ENCODE peak calls at places on chromosome 11, in four cellular contexts. R, C, K and A are unnamed samples.
A peak's percentile ranks its signal among the peaks of the same experiment; 100 is the strongest.

GRCh38 chr11:125514336-125515101 is 18.5 kb upstream of the FEZ1 start:
- DNase-seq in C (peak; percentile 8), K (no peak), R (no peak), A (peak; percentile 85)

GRCh38 chr11:130848361-130849214 is 67.7 kb downstream of the SNX19 start:
- DNase-seq in K (no peak), R (no peak), C (no peak), A (no peak)

GRCh38 chr11:126697937-126698336 is 302.6 kb downstream of the KIRREL3 start:
- DNase-seq in C (no peak), R (no peak), K (no peak), A (no peak)

GRCh38 chr11:92838655-92839334 is 130.7 kb upstream of the MTNR1B start:
- DNase-seq in C (no peak), K (peak; percentile 24), R (peak; percentile 64), A (no peak)

GRCh38 chr11:126585388-126586302 is 230.2 kb downstream of the ST3GAL4 start:
- DNase-seq in K (no peak), R (peak; percentile 81), C (peak; percentile 2), A (peak; percentile 10)

GRCh38 chr11:106880121-106880520 is 138.2 kb downstream of the GUCY1A2 start:
- DNase-seq in R (peak; percentile 35), K (peak; percentile 55), C (no peak), A (no peak)

GRCh38 chr11:133929401-133930052 is 27.2 kb downstream of the IGSF9B start:
- DNase-seq in R (no peak), K (no peak), C (no peak), A (no peak)

GRCh38 chr11:69342588-69343330 is 48.8 kb downstream of the MYEOV start:
- DNase-seq in C (no peak), K (no peak), R (no peak), A (no peak)

GRCh38 chr11:87015645-87016044 is 22.1 kb upstream of the TMEM135 start:
- DNase-seq in C (no peak), R (no peak), K (no peak), A (peak; percentile 70)

GRCh38 chr11:75673977-75674582 is 5.2 kb upstream of the MAP6 start:
- DNase-seq in R (no peak), C (peak; percentile 35), K (no peak), A (peak; percentile 12)

GRCh38 chr11:77560605-77561004 is 29.1 kb upstream of the AQP11 start:
- DNase-seq in C (peak; percentile 20), R (no peak), K (no peak), A (peak; percentile 16)

DNA sequence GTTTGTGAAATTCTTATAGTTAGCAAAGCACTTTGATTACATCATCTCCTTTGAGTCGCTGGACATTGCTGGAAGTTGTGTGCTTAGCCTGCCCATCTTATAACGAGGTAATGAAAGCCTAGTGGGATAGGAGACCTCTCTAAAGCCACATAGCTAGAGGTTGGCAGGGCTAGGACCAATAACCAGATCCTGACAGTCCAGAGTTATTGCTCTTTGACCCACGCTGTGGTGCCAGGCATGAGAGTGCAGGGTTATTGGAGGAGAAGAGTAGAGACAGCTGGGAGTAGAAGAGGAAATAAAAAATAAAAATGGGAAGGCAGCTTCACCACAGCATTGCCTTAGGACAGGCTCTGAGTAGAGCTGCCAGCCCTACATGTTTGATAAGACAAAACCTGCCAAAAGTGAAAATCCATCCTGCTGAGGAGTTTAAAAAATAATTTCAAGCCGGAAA is 225.6 kb upstream of the POU2AF2 start:
- DNase-seq in C (peak; percentile 19), K (no peak), R (no peak), A (peak; percentile 2)
- H2AK5ac ChIP-seq in C (no peak overlapping the region), K (no peak overlapping the region), R (no peak overlapping the region), A (no peak overlapping the region)

GRCh38 chr11:122820158-122820557 is 18.1 kb upstream of the CRTAM start:
- DNase-seq in C (no peak), R (no peak), K (no peak), A (no peak)

GRCh38 chr11:122822241-122822640 is 16.1 kb upstream of the CRTAM start:
- DNase-seq in R (no peak), K (no peak), C (no peak), A (no peak)

DNA sequence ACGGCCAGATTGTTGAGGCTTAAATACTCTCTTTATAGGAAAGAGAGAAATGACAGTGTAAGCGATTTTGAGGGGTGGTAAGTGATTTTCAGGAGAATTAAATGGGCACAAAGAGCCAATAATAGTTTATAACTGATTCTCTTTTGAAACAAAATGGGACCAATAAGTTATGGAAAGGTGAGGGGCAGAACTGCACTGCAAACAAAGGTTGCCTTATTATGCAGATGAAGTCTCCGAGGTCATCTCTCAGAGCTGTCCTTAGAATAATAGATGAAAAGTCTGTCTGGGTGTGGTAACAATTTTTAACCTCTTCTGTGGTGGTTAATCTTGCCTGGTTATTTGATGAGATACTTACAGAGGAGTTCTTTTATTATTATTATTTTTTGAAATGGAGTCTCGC is 14.7 kb upstream of the CRTAM start:
- DNase-seq in K (no peak), C (no peak), R (no peak), A (no peak)
- H3K9me3 ChIP-seq in K (peaks cover 4% of the 10 kb centered on the region), C (peaks cover 3% of the 10 kb centered on the region), R (peaks cover 19% of the 10 kb centered on the region), A (peaks cover 4% of the 10 kb centered on the region)

DNA sequence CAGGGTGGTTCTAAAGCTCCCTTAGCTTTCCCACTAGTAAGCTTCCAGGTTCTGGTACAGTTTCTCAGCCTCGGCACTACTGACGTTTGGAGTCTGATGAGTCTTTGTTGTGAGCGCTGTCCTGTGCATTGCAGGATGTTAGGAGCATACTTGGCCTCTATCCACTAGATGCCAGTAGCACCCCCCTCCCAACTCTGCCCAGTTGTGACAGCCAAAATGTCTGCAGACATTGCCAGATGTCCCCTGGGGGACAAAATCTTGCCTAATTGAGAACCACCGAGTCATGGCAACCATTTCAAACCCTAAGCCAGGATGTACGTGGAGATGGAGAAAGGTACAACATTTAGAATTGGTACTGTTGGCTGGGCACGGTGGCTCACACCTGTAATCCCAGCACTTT is 68.7 kb downstream of the PTPRJ start:
- DNase-seq in K (no peak), C (no peak), R (no peak), A (no peak)
- H2AK5ac ChIP-seq in K (no peak overlapping the region), C (peak overlapping the region; percentile 40), R (no peak overlapping the region), A (peak overlapping the region; percentile 66)

GRCh38 chr11:70655816-70656215 is 257.5 kb downstream of the CTTN start:
- DNase-seq in R (no peak), C (no peak), K (no peak), A (no peak)
- H3K9me3 ChIP-seq in R (no peaks in the 10 kb centered on the region), C (no peaks in the 10 kb centered on the region), K (no peaks in the 10 kb centered on the region), A (peaks cover 2% of the 10 kb centered on the region)

GRCh38 chr11:85855341-85855656 is at the start of gene CCDC83:
- DNase-seq in R (no peak), C (no peak), K (no peak), A (peak; percentile 71)
- H2AK5ac ChIP-seq in R (no peak within 1 kb of the TSS), C (no peak within 1 kb of the TSS), K (no peak within 1 kb of the TSS), A (no peak within 1 kb of the TSS)

DNA sequence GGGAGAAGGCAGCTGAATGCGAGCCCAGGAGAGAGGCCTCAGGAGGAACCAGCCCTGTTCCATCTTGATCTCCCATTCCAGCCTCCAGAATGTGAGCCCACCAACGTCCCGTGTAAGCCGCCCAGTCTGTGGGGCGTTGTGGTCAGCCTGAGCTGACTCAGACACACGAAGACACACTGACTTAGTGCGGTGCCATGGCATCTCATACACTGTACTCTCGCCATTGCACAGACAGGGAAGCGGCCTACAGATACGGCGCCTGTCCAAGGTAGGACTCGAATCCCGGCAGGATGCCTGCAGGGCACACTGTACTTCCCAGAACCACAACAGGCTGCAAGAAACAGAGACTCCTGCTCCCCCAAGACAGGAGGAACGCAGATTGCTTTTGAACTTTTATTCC is 179.6 kb downstream of the CTTN start:
- DNase-seq in R (no peak), C (no peak), K (no peak), A (no peak)
- H3K9me3 ChIP-seq in R (no peaks in the 10 kb centered on the region), C (no peaks in the 10 kb centered on the region), K (no peaks in the 10 kb centered on the region), A (no peaks in the 10 kb centered on the region)

GRCh38 chr11:66337103-66337899 is 1.1 kb upstream of the RIN1 start:
- DNase-seq in K (no peak), C (peak; percentile 75), R (no peak), A (no peak)
- H2AK5ac ChIP-seq in K (no peak overlapping the region), C (peak overlapping the region; percentile 36), R (no peak overlapping the region), A (no peak overlapping the region)

DNA sequence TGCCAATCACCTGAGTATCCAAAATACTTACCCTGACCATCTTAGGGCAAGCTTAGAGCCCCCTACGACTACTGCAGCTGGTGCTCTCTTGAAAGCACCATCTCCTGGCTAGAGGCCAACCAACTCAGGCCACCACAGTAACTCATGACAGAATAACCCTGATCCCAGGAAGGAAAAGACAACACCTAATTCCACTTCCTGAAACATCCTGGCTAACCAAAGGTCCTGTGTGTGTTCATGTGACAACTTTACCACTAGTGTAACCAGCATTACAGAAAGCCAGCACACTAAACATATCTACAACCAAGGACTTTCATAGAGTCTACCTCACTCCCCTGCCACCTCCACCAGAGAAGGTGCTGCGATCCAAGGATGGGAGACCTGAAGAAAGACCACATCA is 17.4 kb upstream of the TMEM45B start:
- DNase-seq in K (no peak), R (no peak), C (no peak), A (no peak)
- H3K9me3 ChIP-seq in K (peaks cover 5% of the 10 kb centered on the region), R (no peaks in the 10 kb centered on the region), C (peaks cover 12% of the 10 kb centered on the region), A (peaks cover 6% of the 10 kb centered on the region)

GRCh38 chr11:46296520-46297448 is 19.3 kb downstream of the CREB3L1 start:
- DNase-seq in C (peak; percentile 96), K (peak; percentile 74), R (peak; percentile 97), A (peak; percentile 80)
- H2AK5ac ChIP-seq in C (peak overlapping the region; percentile 73), K (peak overlapping the region; percentile 96), R (no peak overlapping the region), A (peak overlapping the region; percentile 93)